ENCODE peak calls at places on chromosomes 1 and 21, in four cellular contexts. L is IMR-90, W is tibial artery, A is sigmoid colon. M is an unnamed sample.

GRCh38 chr1:236518343-236518742 is 5.4 kb upstream of the LGALS8 start:
- DNase-seq in L (no peak), W (no peak), A (no peak), M (no peak)

GRCh38 chr1:8463144-8463927 is 145.4 kb downstream of the SLC45A1 start:
- DNase-seq in L (peak), W (peak), A (no peak), M (no peak)

GRCh38 chr1:96598416-96599168 is 123.0 kb upstream of the PTBP2 start:
- DNase-seq in L (peak), W (no peak), A (no peak), M (no peak)

GRCh38 chr1:245209658-245210415 is 55.1 kb downstream of the KIF26B start:
- DNase-seq in L (no peak), W (no peak), A (no peak), M (no peak)

GRCh38 chr1:8259498-8260290 is 58.2 kb upstream of the SLC45A1 start:
- DNase-seq in L (peak), W (peak), A (peak), M (no peak)

GRCh38 chr21:29085106-29085752 is 11.8 kb upstream of the CCT8 start:
- DNase-seq in L (no peak), W (no peak), A (no peak), M (no peak)

GRCh38 chr1:185973645-185974044 is 239.5 kb downstream of the HMCN1 start:
- DNase-seq in L (peak), W (no peak), A (no peak), M (no peak)

GRCh38 chr1:15799928-15800835 is 7.3 kb downstream of the UQCRHL start:
- DNase-seq in L (peak), W (peak), A (peak), M (no peak)

DNA sequence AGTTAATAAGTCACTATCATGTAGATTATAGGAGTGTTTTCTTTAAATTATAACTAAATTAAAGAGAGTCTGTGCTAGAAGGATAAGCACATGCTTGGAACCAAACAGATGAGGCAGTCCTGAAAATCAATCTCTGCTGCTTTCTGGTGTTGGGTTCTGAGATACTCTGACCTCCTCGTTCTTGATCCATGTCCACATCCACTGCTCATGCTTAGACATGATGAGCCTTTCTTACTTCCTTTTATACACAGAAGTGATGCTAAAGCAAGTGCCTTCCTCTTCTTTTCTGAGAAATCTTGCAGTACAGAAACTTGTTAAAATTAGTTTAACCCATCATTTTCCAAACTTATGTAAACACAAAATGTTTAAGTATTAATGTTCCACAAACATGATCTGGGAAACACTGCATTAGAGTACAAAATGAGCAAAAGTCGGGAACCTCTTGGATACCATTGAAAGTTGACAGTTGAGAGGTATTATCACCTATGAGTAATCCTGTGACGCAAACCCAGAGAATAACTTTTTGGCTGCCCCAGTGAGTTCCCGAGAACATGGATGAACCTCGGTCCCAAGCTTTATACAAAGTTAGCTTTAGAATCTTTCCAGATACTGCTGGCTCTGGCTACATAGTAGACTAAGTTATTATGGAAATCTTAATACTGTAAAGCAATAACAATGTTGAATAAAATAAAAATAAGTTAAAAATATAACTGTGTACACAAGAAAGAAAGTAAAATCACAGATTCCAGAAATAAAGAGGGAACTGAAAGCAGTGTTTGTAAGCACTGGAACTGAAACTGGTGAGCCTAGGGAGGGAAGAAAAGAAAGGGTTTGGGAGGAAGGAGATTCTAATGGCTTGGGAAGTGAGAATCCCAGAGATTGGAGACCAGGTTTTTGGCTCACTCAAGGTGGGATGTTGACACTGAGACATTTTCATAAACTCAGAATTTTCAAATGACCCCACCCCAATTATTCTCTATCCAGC is 429.3 kb upstream of the RUNX1 start:
- DNase-seq in L (peak), W (no peak), A (no peak), M (no peak)
- H3K27ac ChIP-seq in L (no peak), W (peak), A (no peak), M (no peak)

DNA sequence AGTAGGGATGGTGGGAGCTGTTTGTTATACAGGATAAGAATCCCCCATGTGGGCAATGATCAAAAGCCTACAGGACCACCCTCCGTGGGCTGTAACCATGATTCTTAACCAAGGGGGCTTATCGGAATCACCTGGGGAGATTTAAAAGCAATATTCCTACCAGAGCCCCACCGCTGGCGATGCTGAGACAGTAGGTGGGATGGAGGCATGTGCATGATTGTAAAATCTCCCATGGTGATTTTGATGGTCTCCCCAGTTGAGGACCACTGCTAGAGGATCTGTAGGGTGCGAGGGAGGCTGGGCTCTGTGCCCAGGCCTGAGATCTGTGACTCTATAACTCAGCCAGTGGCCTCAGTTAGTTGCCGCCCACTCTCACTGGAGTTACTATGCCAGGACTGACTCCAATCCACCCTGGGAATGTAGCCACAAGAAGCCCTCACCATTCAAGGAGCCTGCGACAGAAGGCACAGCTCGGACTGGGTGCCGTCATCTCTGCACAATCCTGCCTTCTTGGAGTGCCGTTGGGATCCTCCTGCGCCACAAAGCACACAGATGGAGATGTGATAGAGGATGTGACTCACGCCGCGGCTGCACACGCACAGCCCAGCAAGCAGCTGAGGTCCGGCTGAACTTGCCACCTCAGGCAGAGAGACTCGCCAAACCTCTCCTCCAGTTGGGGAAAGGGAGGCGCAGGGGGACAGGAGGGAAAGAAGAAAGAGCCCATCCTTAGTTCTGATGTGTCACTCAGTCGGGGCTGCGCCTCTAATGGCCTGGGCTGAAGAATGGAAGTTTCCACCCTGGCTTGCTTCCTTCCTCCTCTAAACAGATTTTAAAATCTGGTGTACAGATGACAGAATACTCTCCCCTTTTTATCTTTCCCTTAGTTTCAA is 26.5 kb downstream of the AKNAD1 start:
- DNase-seq in L (peak), W (peak), A (peak), M (no peak)
- H3K27ac ChIP-seq in L (peak), W (peak), A (peak), M (no peak)

GRCh38 chr1:211630236-211631081 is 45.0 kb downstream of the NEK2 start:
- DNase-seq in L (no peak), W (no peak), A (no peak), M (no peak)
- H3K27ac ChIP-seq in L (no peak), W (no peak), A (no peak), M (peak)

DNA sequence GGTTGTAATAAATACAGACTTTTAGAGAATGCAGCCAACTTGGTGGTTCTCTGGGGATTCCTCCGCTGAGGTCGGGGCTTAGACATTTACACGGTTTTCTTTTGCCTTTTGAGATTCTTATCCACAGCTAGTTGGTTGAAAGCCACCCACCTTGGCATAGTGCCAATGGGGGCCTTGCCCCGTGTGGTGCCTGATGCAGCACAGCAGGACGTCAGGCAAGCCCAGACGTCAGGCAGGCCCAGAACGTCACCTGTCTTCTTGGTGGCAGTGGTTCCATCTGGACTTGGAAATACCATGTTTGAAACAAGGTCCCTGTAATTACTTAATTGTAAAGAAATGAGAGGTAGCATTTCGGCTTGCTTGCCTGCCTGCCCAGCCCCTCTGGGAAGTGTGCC is 78.5 kb downstream of the GALNT2 start:
- DNase-seq in L (no peak), W (no peak), A (no peak), M (no peak)
- H3K27ac ChIP-seq in L (no peak), W (peak), A (peak), M (peak)

GRCh38 chr1:155015527-155016230 is 13.1 kb downstream of the ZBTB7B start:
- DNase-seq in L (no peak), W (no peak), A (peak), M (no peak)
- H3K27ac ChIP-seq in L (no peak), W (peak), A (peak), M (no peak)

GRCh38 chr21:42704861-42705260 is 51.4 kb downstream of the PDE9A start:
- DNase-seq in L (no peak), W (no peak), A (peak), M (no peak)
- H3K27ac ChIP-seq in L (no peak), W (no peak), A (peak), M (no peak)

GRCh38 chr1:183910780-183911179 is 105.9 kb downstream of the RGL1 start:
- DNase-seq in L (no peak), W (no peak), A (no peak), M (no peak)
- H3K27ac ChIP-seq in L (no peak), W (no peak), A (peak), M (no peak)

DNA sequence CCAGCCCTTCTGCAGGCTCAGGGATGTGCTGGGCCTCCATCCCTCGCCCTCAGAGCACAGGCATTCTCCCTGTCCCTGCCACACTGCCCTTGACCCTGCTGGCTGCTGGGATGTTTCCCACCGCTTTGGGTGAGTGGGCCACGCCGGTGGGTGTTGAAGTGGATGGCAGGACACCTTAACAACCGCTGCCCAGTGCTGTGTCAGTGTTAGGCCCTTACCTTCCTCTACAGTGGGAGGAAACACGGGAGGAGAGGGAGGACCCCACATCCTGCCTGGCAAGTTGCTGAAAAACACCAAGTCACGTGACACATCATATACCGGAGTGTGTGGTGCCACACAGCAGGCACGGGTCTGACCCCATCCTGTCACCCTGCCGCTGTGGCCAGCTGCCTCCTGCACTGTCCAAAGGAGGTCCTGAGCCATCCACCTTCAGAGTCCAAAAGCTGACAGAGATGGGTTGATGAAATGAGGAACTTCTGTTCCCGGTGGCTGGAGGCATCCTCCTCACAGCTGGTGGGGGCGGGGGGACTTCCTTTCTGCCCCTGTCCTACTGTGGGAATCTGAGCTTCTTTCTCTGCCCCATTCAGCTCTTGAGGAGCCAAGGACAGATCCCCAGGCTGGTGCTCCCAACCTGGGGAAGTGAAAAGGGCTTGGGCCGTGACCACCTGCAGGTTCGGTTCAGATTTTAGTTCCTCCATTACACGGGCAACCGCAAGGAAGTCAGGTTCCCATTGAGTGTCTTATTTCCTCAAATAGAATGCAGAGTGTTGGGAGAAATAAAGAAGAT is 3.2 kb upstream of the THEMIS2 start:
- DNase-seq in L (no peak), W (no peak), A (peak), M (peak)
- H3K27ac ChIP-seq in L (no peak), W (no peak), A (no peak), M (peak)

DNA sequence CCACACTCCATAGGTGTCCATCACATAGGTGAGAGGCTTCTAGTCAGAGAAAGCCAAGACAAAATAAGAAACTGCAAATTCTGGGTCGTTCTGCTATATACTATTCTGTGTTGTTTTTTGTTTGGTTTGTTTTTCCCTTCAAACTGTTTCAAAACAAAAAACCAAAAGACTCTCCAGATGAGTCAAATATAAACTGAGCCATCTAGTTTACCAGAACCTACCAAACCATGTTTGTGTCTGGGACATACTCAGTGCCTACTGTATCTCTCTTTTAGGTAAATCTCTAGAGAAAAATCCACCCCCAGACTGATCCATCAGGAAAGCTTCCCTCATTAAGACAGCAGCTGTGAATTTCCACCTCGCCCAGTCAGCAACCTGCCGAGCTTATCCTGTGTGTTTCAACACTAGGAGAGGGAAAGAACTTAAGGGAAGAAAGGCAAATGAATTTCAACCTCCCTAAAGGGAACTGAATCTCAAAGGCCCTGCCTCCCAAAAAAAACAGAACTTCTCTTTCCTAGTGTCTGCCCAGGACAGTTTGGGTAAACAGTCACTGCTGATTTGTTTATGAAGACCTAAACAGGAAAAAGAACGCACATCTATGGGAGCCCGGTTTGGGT is 17.2 kb downstream of the PPT1 start:
- DNase-seq in L (no peak), W (no peak), A (no peak), M (no peak)
- H3K27ac ChIP-seq in L (no peak), W (no peak), A (no peak), M (no peak)

GRCh38 chr21:32349333-32349944 is 43.4 kb downstream of the URB1 start:
- DNase-seq in L (no peak), W (no peak), A (no peak), M (no peak)

GRCh38 chr21:32350211-32350980 is 42.4 kb downstream of the URB1 start:
- DNase-seq in L (no peak), W (no peak), A (no peak), M (no peak)

GRCh38 chr21:32347351-32347750 is 45.5 kb downstream of the URB1 start:
- DNase-seq in L (no peak), W (no peak), A (no peak), M (no peak)

GRCh38 chr21:32347887-32348450 is 44.8 kb downstream of the URB1 start:
- DNase-seq in L (no peak), W (no peak), A (no peak), M (no peak)

GRCh38 chr21:32348604-32349332 is 44.0 kb downstream of the URB1 start:
- DNase-seq in L (no peak), W (no peak), A (no peak), M (no peak)
- H3K27ac ChIP-seq in L (no peak), W (no peak), A (peak), M (no peak)

M was measured in CD8-positive, alpha-beta memory T cell.